ENCODE peak calls at places on chromosomes 11 and 22, in five cellular contexts. Q, X, H, I and N are unnamed samples.

GRCh38 chr22:44839721-44840120 is 87.3 kb downstream of the ARHGAP8 start:
- DNase-seq in I (no peak), H (no peak), X (no peak), Q (no peak), N (no peak)

GRCh38 chr11:67563354-67564114 is 20.1 kb upstream of the GSTP1 start:
- DNase-seq in I (no peak), Q (peak), H (no peak), X (peak), N (no peak)

GRCh38 chr22:35357883-35358621 is 22.8 kb upstream of the HMOX1 start:
- DNase-seq in I (no peak), Q (no peak), X (no peak), H (peak), N (no peak)

GRCh38 chr22:31055322-31056159 is 25.6 kb upstream of the SMTN start:
- DNase-seq in H (peak), Q (peak), I (no peak), X (peak), N (peak)

GRCh38 chr11:128198206-128198605 is 389.2 kb downstream of the ETS1 start:
- DNase-seq in H (no peak), Q (no peak), X (no peak), I (no peak), N (no peak)

GRCh38 chr22:46569848-46570695 is 32.7 kb upstream of the CELSR1 start:
- DNase-seq in I (no peak), H (no peak), X (no peak), Q (no peak), N (no peak)

GRCh38 chr11:110524227-110524626 is 94.5 kb downstream of the FDX1 start:
- DNase-seq in H (no peak), Q (no peak), X (no peak), I (no peak), N (peak)

GRCh38 chr11:27475622-27476021 is 3.0 kb upstream of the LGR4 start:
- DNase-seq in X (no peak), I (no peak), Q (no peak), H (no peak), N (no peak)

GRCh38 chr11:69466039-69466438 is 15.4 kb upstream of the LINC01488 start:
- DNase-seq in Q (no peak), I (no peak), X (no peak), H (no peak), N (no peak)

GRCh38 chr11:105357764-105358163 is 218.2 kb upstream of the CARD18 start:
- DNase-seq in H (no peak), I (no peak), Q (no peak), X (no peak), N (no peak)

DNA sequence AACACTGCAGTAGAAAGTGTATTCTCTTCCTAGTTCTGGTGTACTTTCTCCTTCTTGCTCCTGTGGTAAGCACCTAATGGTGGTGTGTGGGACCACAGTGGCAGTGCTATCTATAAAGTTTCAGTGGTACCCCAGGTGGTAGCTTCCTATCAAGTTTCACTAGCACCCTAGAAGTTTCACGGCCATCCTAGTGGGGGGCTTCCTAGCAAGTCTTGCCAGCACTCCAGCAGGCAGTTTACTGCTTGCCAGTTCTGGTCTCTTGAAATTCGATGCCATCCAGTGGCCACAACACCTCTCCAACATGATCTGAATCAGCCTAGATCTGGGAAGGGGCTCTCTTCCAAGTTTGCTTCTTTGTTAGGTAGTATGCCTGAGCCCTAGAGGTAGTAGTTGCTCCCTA is 229.6 kb downstream of the SWAP70 start:
- DNase-seq in Q (no peak), H (no peak), X (no peak), I (no peak), N (no peak)
- TF ChIP-seq EP300 in Q (no peak), H (no peak), X (no peak), I (no peak), N (no peak)

DNA sequence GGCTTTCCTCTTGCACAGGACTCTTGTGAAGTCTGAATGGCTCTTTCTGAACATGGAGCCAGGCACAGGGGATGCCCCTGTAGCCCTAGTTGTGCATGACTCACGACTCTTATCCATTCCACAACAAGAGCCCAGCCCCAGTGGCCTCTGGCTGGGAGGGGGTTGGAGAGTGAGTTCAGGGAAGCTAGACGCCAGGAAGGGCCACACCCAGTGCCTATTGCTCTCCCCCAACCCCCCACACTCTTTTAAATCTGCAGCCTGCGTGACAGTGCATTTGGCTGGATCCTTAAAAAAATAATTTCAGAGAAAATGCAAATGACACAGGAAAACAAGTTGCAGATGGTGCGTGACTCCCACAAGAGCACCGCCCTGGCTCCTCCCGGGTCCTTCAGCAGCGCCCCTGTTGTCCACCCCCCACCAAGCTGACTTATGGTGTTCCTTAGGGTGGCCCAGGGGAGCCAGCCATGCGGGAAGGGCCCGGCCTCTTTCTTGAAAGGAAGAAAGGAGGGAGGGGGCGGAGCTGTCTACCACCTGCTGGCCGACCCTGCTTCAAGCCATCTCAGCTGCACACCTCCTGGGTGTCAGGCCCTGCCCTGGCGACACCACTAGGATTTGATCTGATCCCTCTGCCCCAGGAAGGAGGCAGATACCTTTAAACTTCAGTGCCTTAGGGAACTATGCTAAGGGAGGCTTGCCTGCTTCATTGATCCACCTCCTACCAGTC is 74.7 kb downstream of the MN1 start:
- DNase-seq in H (peak), X (no peak), I (no peak), Q (peak), N (no peak)
- TF ChIP-seq EP300 in H (no peak), X (no peak), I (no peak), Q (no peak), N (no peak)

GRCh38 chr11:24356501-24356900 is 140.4 kb upstream of the LUZP2 start:
- DNase-seq in Q (no peak), I (no peak), X (no peak), H (no peak), N (no peak)

GRCh38 chr11:24348908-24349307 is 147.9 kb upstream of the LUZP2 start:
- DNase-seq in Q (no peak), X (no peak), I (no peak), H (no peak), N (no peak)

GRCh38 chr11:24351179-24351578 is 145.7 kb upstream of the LUZP2 start:
- DNase-seq in X (no peak), Q (no peak), I (no peak), H (no peak), N (no peak)
- TF ChIP-seq EP300 in X (no peak), Q (no peak), I (no peak), H (no peak), N (no peak)

GRCh38 chr11:15819679-15820286 is 536.6 kb downstream of the SOX6 start:
- DNase-seq in Q (peak), H (peak), I (peak), X (peak), N (peak)

GRCh38 chr11:15816270-15816871 is 540.0 kb downstream of the SOX6 start:
- DNase-seq in H (no peak), Q (peak), I (no peak), X (peak), N (peak)

GRCh38 chr11:15816996-15817395 is 539.4 kb downstream of the SOX6 start:
- DNase-seq in Q (no peak), H (no peak), I (no peak), X (no peak), N (peak)

GRCh38 chr11:15815246-15816209 is 540.8 kb downstream of the SOX6 start:
- DNase-seq in X (no peak), Q (peak), H (no peak), I (no peak), N (peak)

DNA sequence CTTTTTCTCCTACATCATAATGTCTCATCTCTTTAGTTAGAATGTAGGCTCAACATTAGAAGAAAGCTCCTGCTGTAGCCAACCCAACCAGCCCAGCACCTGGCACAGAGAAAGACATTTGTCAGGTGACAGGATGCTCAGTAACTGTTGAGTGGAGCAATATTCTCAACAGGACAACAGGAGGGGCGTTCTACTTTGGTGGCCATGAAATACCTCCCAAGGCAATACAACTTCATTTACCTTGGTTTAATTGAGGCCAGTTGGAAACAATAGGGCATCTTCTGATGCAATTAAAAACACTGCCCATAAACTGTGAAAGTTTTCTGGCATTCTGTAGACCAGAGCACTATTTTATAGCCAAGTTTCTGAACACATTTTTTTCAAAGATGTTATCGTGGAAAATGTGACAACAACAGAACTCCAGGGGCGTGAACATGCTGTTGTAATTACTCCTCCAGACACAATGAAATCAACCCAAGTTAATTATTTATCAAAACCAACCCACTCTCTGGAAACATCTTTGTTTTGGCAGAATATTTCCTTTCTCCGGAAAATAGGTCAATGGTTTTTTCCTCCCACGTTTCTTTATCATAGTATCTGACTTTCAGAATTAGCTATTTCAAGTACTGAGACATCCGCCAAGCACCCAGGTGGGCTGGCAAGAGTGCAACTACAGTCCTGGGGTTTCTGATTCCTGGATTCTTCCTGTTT is 538.1 kb downstream of the SOX6 start:
- DNase-seq in H (no peak), Q (peak), I (no peak), X (no peak), N (peak)
- TF ChIP-seq EP300 in H (no peak), Q (no peak), I (no peak), X (no peak), N (no peak)

DNA sequence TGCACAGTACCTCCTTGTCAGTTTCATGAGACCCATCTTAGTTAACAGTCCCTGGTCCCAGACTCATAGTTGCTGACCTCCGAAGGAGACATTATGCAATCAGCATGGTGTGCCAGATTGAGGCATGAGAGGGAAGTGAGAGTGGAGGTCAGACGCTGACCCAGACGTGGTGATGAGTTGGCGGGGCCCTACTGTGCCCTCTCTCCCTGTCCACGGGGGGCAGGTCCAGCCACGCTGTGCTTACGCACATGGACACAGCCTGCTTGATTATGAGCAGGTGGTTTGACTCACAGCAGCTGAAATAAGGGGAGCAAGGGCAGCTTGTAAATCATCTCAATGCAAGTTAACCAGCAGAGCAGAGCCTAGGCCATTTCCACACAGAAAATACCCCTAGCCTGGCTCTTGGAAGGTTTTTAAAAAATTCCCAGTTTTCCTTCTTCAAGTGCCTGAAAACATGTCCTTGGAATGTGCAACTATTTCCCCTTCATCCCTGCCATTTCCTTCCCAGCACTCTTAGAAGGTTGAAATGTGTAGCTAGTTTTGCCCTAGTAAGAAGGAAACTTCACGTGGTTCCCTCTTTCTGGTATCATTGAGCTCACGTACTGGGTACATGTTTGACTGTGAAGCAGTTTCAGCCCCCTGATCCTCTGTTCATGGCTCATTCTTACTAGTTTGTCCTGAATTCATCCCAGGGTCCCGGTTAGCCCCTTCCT is 122.6 kb upstream of the SORL1-AS1 start:
- DNase-seq in I (no peak), Q (peak), H (no peak), X (peak), N (no peak)
- TF ChIP-seq EP300 in I (no peak), Q (peak), H (no peak), X (no peak), N (no peak)

DNA sequence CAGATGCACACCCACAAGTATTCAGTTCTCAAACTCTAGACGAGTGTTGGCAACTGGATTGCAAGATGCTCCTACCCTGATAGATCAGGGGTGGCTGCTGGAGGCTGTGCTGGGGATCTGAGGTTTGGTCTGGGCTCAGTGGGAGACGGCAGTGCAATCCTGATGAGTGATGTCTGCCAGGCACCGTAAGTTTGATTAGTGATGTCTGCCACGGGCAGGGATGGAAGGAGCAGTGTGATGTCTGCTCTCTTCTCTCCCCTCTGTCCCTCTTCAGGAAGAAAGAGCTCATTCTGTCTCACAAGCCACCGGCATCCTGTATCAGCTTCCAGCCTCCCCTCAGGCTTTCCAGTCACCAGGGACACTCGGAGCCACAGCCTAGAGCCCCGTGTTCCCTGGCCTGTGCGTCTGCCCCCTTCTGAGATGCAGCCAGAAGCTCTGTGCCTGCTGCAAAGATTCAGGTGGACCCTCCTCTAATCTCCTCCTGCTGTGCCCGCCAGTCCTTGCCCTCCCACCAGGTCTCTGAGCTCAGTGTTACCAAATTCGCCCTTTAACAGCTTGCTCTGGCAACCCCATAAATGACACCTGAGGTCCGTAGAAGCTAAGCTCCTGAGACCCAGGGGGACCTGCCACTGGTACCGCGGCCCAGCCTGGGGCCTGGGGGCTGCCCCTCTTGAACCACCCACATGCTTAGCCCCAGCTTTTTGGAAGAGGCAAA is 19.9 kb downstream of the TP53I11 start:
- DNase-seq in I (no peak), H (no peak), X (no peak), Q (no peak), N (no peak)
- TF ChIP-seq EP300 in I (no peak), H (no peak), X (no peak), Q (no peak), N (no peak)

DNA sequence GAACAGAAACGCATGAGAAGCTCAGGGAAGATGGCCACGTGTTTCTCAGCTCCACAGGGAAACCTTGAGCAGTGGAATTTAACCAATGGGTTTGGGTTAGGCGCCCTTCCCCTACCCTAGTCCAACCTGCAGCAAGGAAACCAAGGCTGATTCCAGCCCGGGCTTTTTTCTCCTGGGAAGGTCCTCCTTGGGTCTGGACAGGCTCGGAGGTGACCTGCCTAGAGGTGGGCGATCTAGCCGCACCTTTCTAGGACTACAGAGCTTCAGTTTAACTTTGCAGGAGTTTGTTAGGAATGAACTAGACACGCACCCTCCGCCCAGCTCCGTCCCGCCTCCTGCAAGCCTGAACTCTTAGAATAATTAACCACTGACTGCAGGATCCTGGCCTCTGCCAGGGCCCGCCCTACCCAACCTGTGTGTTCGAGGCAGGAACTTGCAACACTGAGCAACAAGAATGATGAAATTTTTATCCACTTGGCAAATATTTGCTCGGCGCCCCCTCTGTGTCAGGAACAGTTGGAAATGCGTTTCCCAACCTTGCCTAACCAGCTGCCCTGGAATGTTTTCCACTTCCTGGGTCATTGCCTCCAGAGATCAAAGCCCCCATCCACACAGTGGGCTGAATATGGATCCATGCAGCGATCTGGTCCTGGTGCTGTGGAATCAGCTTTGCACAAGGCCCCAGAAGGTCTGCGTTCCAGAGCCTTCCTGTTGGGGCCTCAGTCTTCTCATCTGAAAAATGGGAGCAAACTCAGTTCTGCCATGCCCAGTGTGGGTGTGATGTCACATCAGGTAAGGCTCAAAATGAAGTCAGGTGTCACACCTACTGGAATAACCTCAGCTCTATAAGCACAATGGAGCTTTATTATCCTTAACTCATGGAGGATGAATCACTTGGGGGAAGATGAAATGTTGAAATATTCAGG is 13.3 kb downstream of the MPST start:
- DNase-seq in I (no peak), Q (peak), X (peak), H (peak), N (no peak)
- TF ChIP-seq EP300 in I (no peak), Q (no peak), X (no peak), H (peak), N (no peak)

GRCh38 chr11:79441159-79441875 is 487 bp upstream of the TENM4 start:
- DNase-seq in Q (no peak), X (no peak), H (no peak), I (no peak), N (no peak)
- TF ChIP-seq EP300 in Q (no peak), X (no peak), H (no peak), I (no peak), N (no peak)

GRCh38 chr11:75142714-75143419 is 8.0 kb upstream of the SLCO2B1 start:
- DNase-seq in I (peak), H (peak), Q (peak), X (peak), N (peak)
- TF ChIP-seq EP300 in I (no peak), H (no peak), Q (no peak), X (no peak), N (no peak)

GRCh38 chr22:26986051-26986881 is 328.9 kb downstream of the MIAT start:
- DNase-seq in X (no peak), Q (no peak), I (no peak), H (no peak), N (no peak)
- TF ChIP-seq EP300 in X (no peak), Q (no peak), I (no peak), H (no peak), N (no peak)